ENCODE peak calls at places on chromosomes 7 and 10, in four cellular contexts. One of them, this sample, is unnamed.

GRCh38 chr7:121278120-121279021 is 50.4 kb upstream of the WNT16 start:
- DNase-seq in heart left ventricle: no peak
- DNase-seq in fibroblast of pulmonary artery: peak
- DNase-seq in CD8-positive, alpha-beta T cell: no peak
- DNase-seq in this sample: no peak

GRCh38 chr10:32350811-32351342 is 3.9 kb upstream of the EPC1 start:
- DNase-seq in CD8-positive, alpha-beta T cell: no peak
- DNase-seq in fibroblast of pulmonary artery: no peak
- DNase-seq in heart left ventricle: no peak
- DNase-seq in this sample: no peak

GRCh38 chr10:73096041-73096451 is 620 bp downstream of the P4HA1 start:
- DNase-seq in fibroblast of pulmonary artery: peak
- DNase-seq in heart left ventricle: peak
- DNase-seq in CD8-positive, alpha-beta T cell: peak
- DNase-seq in this sample: no peak

GRCh38 chr7:16934947-16935742 is 53.4 kb upstream of the AGR3 start:
- DNase-seq in heart left ventricle: no peak
- DNase-seq in CD8-positive, alpha-beta T cell: no peak
- DNase-seq in fibroblast of pulmonary artery: no peak
- DNase-seq in this sample: no peak

GRCh38 chr10:112622786-112623185 is 175.8 kb downstream of the VTI1A start:
- DNase-seq in CD8-positive, alpha-beta T cell: no peak
- DNase-seq in fibroblast of pulmonary artery: peak
- DNase-seq in heart left ventricle: no peak
- DNase-seq in this sample: no peak

GRCh38 chr10:87660484-87661133 is 931 bp downstream of the PAPSS2 start:
- DNase-seq in fibroblast of pulmonary artery: peak
- DNase-seq in CD8-positive, alpha-beta T cell: no peak
- DNase-seq in heart left ventricle: peak
- DNase-seq in this sample: no peak

GRCh38 chr7:4631664-4632171 is 50.4 kb upstream of the FOXK1 start:
- DNase-seq in fibroblast of pulmonary artery: peak
- DNase-seq in heart left ventricle: peak
- DNase-seq in CD8-positive, alpha-beta T cell: no peak
- DNase-seq in this sample: peak

GRCh38 chr7:91165846-91166230 is 98.4 kb upstream of the FZD1 start:
- DNase-seq in CD8-positive, alpha-beta T cell: no peak
- DNase-seq in fibroblast of pulmonary artery: no peak
- DNase-seq in heart left ventricle: no peak
- DNase-seq in this sample: no peak

GRCh38 chr7:143499246-143499645 is 21.6 kb downstream of the TAS2R41 start:
- DNase-seq in heart left ventricle: peak
- DNase-seq in fibroblast of pulmonary artery: peak
- DNase-seq in CD8-positive, alpha-beta T cell: no peak
- DNase-seq in this sample: no peak

GRCh38 chr10:15181576-15182156 is 13.2 kb upstream of the NMT2 start:
- DNase-seq in CD8-positive, alpha-beta T cell: no peak
- DNase-seq in fibroblast of pulmonary artery: no peak
- DNase-seq in heart left ventricle: no peak
- DNase-seq in this sample: no peak

GRCh38 chr7:106045139-106045538 is 67.0 kb downstream of the SYPL1 start:
- DNase-seq in fibroblast of pulmonary artery: no peak
- DNase-seq in CD8-positive, alpha-beta T cell: no peak
- DNase-seq in heart left ventricle: no peak
- DNase-seq in this sample: no peak

GRCh38 chr10:128579280-128579679 is 453.1 kb upstream of the MKI67 start:
- DNase-seq in heart left ventricle: no peak
- DNase-seq in fibroblast of pulmonary artery: no peak
- DNase-seq in CD8-positive, alpha-beta T cell: no peak
- DNase-seq in this sample: no peak

GRCh38 chr7:36355490-36355889 is 34.2 kb upstream of the ANLN start:
- DNase-seq in CD8-positive, alpha-beta T cell: no peak
- DNase-seq in heart left ventricle: no peak
- DNase-seq in fibroblast of pulmonary artery: no peak
- DNase-seq in this sample: no peak

GRCh38 chr10:133159950-133160812 is at the start of gene KNDC1:
- DNase-seq in heart left ventricle: no peak
- DNase-seq in CD8-positive, alpha-beta T cell: no peak
- DNase-seq in fibroblast of pulmonary artery: peak
- DNase-seq in this sample: no peak

GRCh38 chr10:11401314-11402222 is 209.9 kb downstream of the USP6NL start:
- DNase-seq in fibroblast of pulmonary artery: no peak
- DNase-seq in CD8-positive, alpha-beta T cell: no peak
- DNase-seq in heart left ventricle: no peak
- DNase-seq in this sample: no peak

DNA sequence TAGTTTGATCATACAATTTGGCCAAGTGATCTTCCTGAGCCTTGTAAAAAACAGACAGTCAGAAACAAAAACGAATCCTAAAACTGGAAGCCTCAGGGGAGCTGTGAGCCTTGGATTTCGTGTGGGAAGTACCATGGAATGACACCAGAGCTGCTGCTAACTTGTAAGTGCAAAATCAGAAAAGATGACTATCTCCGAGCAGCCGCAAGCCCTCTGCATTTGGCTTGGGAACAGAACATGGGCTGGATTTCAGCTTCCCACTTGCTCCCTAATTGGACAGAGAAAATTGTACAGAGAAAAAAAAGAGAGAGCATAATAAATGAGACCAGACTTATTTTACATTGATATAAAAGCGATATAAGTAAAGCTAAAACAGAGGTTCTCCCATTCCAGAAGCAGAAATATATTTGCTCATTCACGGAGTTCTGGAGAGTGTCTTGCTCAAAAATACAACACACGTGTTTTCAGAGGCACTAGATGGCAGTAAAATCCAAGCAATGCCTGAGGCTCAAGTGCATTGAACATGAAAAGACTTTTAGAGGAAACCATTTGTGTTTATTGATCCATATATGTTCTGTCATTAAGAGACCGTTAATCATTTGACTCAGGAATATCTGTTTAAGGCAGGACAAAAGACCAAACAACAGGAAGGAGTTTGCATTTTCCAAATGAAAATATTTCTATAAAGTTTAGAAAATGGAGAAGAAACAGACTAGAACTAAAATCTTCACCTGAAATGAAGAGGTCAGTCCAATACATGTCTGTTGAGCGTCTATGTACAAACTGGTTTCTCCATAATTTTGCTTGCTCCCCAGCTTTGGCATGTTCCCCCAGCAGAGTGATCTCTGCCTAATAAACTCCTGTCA is 78.3 kb upstream of the SLC26A5 start:
- DNase-seq in fibroblast of pulmonary artery: peak
- DNase-seq in CD8-positive, alpha-beta T cell: no peak
- DNase-seq in heart left ventricle: no peak
- DNase-seq in this sample: peak
- TF ChIP-seq CTCF in fibroblast of pulmonary artery: peak
- TF ChIP-seq CTCF in CD8-positive, alpha-beta T cell: no peak
- TF ChIP-seq CTCF in heart left ventricle: peak
- TF ChIP-seq CTCF in this sample: peak

DNA sequence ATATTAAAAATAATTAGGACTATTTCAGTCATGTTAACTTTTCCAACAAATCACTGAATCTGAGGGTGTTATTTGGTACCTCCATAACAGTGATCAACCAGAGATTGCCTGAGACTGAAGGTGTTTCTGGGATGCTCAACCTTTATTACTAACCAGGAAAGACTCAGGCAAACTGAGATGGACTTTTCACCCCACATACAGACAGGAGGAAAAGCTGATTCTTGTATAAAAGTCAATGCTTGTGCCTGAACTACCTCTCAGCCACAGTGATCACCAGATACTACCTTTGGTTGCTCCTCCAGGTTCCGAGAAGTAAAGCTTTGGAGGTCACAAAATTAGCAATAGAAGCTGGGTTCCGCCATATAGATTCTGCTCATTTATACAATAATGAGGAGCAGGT is 1.9 kb downstream of the AKR1C3 start:
- DNase-seq in fibroblast of pulmonary artery: no peak
- DNase-seq in CD8-positive, alpha-beta T cell: no peak
- DNase-seq in heart left ventricle: no peak
- DNase-seq in this sample: no peak
- H3K4me3 ChIP-seq in fibroblast of pulmonary artery: peak
- H3K4me3 ChIP-seq in CD8-positive, alpha-beta T cell: no peak
- H3K4me3 ChIP-seq in heart left ventricle: peak
- H3K4me3 ChIP-seq in this sample: no peak

GRCh38 chr7:28364082-28364481 is 48.2 kb upstream of the CREB5 start:
- DNase-seq in fibroblast of pulmonary artery: no peak
- DNase-seq in heart left ventricle: no peak
- DNase-seq in CD8-positive, alpha-beta T cell: no peak
- DNase-seq in this sample: no peak

GRCh38 chr7:28358423-28358868 is 53.9 kb upstream of the CREB5 start:
- DNase-seq in fibroblast of pulmonary artery: peak
- DNase-seq in CD8-positive, alpha-beta T cell: no peak
- DNase-seq in heart left ventricle: no peak
- DNase-seq in this sample: peak

GRCh38 chr7:28360739-28361138 is 51.6 kb upstream of the CREB5 start:
- DNase-seq in heart left ventricle: no peak
- DNase-seq in fibroblast of pulmonary artery: no peak
- DNase-seq in CD8-positive, alpha-beta T cell: no peak
- DNase-seq in this sample: no peak

DNA sequence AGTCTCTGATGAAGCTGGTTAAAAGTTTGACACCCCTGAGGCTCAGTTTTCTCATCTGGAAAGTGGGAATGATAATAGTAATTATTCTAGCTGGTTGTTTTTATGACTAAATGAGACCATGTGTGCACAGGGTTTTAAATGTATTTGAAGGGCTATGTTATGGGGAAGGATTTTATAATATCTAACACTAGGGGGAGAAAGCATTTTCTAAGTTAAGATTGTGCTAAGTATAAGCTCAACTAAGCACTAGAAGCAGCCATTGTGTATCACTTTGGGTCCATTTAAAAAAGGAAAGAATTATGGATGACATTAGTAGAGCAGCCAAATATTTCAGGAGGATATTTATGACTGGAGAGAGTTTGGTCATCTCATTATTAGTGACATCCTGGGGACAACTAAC is 49.5 kb upstream of the CREB5 start:
- DNase-seq in fibroblast of pulmonary artery: no peak
- DNase-seq in heart left ventricle: no peak
- DNase-seq in CD8-positive, alpha-beta T cell: no peak
- DNase-seq in this sample: no peak
- TF ChIP-seq CTCF in fibroblast of pulmonary artery: peak
- TF ChIP-seq CTCF in heart left ventricle: no peak
- TF ChIP-seq CTCF in CD8-positive, alpha-beta T cell: no peak
- TF ChIP-seq CTCF in this sample: peak

GRCh38 chr10:43323245-43323644 is 48.2 kb upstream of the FXYD4 start:
- DNase-seq in fibroblast of pulmonary artery: no peak
- DNase-seq in CD8-positive, alpha-beta T cell: no peak
- DNase-seq in heart left ventricle: no peak
- DNase-seq in this sample: no peak
- H3K4me3 ChIP-seq in fibroblast of pulmonary artery: peak
- H3K4me3 ChIP-seq in CD8-positive, alpha-beta T cell: no peak
- H3K4me3 ChIP-seq in heart left ventricle: peak
- H3K4me3 ChIP-seq in this sample: no peak

DNA sequence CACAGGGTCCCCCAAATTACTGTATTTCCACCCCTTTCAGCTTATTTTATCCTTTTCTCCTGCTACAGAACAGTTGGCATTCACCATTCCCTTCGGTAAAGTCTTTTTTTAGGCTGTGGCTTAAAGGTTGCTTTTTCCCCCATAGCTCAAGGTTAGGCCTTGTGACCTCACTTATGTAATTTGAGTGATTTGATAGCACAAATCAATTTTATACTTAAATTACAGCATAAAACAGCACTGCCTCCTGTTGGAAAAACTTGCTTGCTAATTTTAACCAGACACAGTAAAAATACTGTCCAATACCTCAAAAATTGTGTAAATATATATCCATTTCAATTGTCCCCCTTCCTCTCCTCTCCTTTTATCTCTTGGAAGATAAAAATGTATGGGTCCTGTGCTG is 7.1 kb downstream of the GIMAP1 start:
- DNase-seq in CD8-positive, alpha-beta T cell: no peak
- DNase-seq in heart left ventricle: no peak
- DNase-seq in fibroblast of pulmonary artery: no peak
- DNase-seq in this sample: no peak
- TF ChIP-seq CTCF in CD8-positive, alpha-beta T cell: peak
- TF ChIP-seq CTCF in heart left ventricle: no peak
- TF ChIP-seq CTCF in fibroblast of pulmonary artery: no peak
- TF ChIP-seq CTCF in this sample: no peak

DNA sequence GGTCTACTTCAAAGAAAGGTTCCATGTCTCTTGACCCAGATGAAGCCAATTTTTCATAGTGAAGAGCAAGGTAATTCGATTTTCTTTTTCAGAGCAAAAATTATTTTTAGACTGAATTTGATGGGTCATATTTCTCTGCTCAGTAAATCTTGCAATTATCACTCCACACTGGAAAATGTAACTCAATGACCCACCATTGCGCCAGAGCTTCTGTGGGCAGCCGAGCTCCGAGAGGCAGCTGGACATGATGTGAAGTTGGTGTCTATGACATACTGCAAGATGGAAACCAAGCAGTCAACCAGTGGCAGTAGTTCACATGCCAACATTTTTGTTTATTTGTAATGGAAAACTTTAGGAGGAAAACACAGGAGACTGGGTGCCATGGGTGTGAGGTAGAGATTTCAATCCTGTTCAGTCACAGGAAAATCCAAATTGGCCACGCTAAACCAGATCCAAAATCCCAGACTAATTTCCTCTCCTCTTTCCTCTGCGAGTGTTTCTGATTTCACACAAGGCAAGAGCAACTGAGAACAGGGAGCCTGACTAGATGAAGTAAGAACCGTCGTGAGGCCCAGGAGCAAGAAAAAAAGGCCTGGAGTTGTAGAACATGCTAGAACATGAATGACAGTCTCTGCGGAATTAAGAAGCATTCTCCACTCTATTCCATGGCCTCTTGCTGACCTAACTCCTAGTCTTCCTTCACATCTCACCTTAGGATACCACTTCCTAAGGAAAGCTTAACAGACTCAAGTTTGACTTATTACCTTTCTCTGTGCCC is 39.3 kb downstream of the CALD1 start:
- DNase-seq in CD8-positive, alpha-beta T cell: no peak
- DNase-seq in fibroblast of pulmonary artery: no peak
- DNase-seq in heart left ventricle: no peak
- DNase-seq in this sample: no peak
- H3K4me3 ChIP-seq in CD8-positive, alpha-beta T cell: no peak
- H3K4me3 ChIP-seq in fibroblast of pulmonary artery: no peak
- H3K4me3 ChIP-seq in heart left ventricle: no peak
- H3K4me3 ChIP-seq in this sample: no peak

DNA sequence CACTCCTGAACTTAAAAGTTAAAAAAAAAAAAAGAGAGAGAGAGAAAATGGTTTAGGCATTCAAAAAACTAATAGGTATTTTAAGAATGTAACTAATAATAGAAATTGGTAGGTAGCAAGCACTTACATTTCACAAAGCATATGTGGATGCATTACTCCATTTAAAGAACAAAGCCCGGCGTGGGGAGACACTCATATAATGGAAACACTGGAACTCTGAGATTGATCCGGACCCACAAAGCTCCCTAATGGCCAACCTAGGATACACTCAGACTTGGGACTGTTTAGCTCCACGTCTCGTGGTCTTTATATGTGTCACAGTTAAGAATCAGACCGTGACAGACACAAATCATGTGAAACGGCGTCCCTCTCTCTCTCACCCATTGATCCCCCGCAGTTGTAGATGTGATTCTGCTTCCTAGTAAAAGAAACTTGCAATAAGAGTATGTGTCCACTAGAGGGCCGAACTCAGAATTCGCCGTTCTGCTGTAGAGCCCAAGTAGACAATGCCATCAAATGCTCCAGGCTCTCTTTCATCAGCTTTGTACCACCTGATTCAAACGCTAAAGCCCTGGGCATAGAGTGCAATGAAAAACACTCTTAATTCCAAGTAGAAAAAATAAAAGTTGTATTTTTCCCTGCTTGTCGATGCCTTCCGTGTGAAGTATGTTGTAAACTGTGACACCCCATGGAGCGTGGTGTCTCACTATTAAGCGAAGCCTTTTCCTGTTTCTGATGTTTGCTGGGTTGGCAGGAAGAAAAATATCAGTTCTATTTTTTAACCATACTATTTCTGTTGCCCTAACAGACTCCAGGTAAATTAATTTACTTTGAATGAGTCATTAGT is 429.0 kb upstream of the MTPN start:
- DNase-seq in fibroblast of pulmonary artery: peak
- DNase-seq in CD8-positive, alpha-beta T cell: peak
- DNase-seq in heart left ventricle: peak
- DNase-seq in this sample: peak
- TF ChIP-seq CTCF in fibroblast of pulmonary artery: peak
- TF ChIP-seq CTCF in CD8-positive, alpha-beta T cell: peak
- TF ChIP-seq CTCF in heart left ventricle: peak
- TF ChIP-seq CTCF in this sample: peak

This sample was measured in HFF-Myc.